ENCODE peak calls at places on chromosomes 16 and 17, in six cellular contexts. D is IMR-90, V is H9, P is H1, J is mesenchymal stem cell, M is trophoblast cell. A is an unnamed sample.

GRCh38 chr16:90011908-90012501 is 7.3 kb downstream of the DBNDD1 start:
- DNase-seq in D (no peak), V (no peak), P (no peak), J (no peak), M (no peak), A (no peak)

GRCh38 chr17:42422958-42423712 is at the start of gene CAVIN1:
- DNase-seq in D (peak), V (peak), P (peak), J (peak), M (peak), A (peak)

GRCh38 chr16:12009462-12009861 is 32.9 kb downstream of the SNX29 start:
- DNase-seq in D (no peak), V (no peak), P (no peak), J (no peak), M (no peak), A (no peak)

GRCh38 chr17:81902023-81902652 is at the start of gene NPB:
- DNase-seq in D (no peak), V (no peak), P (peak), J (peak), M (peak), A (no peak)

GRCh38 chr17:49548506-49549310 is 27.0 kb upstream of the NXPH3 start:
- DNase-seq in D (peak), V (peak), P (peak), J (peak), M (peak), A (no peak)

GRCh38 chr17:2056221-2057129 is 1.6 kb downstream of the HIC1 start:
- DNase-seq in D (peak), V (peak), P (peak), J (peak), M (peak), A (no peak)

GRCh38 chr16:89319883-89320716 is 102.6 kb downstream of the ZNF778 start:
- DNase-seq in D (peak), V (peak), P (no peak), J (peak), M (peak), A (no peak)

GRCh38 chr17:8995711-8996110 is 25.6 kb upstream of the NTN1 start:
- DNase-seq in D (no peak), V (peak), P (no peak), J (no peak), M (peak), A (no peak)

GRCh38 chr16:85514601-85515318 is 98.4 kb upstream of the GSE1 start:
- DNase-seq in D (peak), V (no peak), P (no peak), J (peak), M (peak), A (peak)

GRCh38 chr17:40809721-40810421 is 10.1 kb upstream of the KRT28 start:
- DNase-seq in D (peak), V (no peak), P (no peak), J (no peak), M (no peak), A (no peak)

GRCh38 chr16:23781176-23781575 is 26.4 kb downstream of the CHP2 start:
- DNase-seq in D (no peak), V (no peak), P (no peak), J (no peak), M (no peak), A (no peak)

GRCh38 chr17:81569986-81570514 is 17.9 kb upstream of the FAAP100 start:
- DNase-seq in D (no peak), V (no peak), P (no peak), J (no peak), M (no peak), A (no peak)

GRCh38 chr17:79616801-79617200 is 6.0 kb upstream of the RBFOX3 start:
- DNase-seq in D (no peak), V (peak), P (no peak), J (no peak), M (no peak), A (no peak)

GRCh38 chr16:78385406-78385805 is 286.0 kb downstream of the WWOX start:
- DNase-seq in D (no peak), V (no peak), P (no peak), J (no peak), M (no peak), A (no peak)

GRCh38 chr16:17802566-17802965 is 331.8 kb upstream of the XYLT1 start:
- DNase-seq in D (peak), V (no peak), P (no peak), J (no peak), M (no peak), A (no peak)

GRCh38 chr16:87348616-87349157 is 31.5 kb upstream of the C16orf95 start:
- DNase-seq in D (no peak), V (no peak), P (no peak), J (no peak), M (no peak), A (no peak)

GRCh38 chr17:72336026-72336803 is 215.4 kb downstream of the SOX9 start:
- DNase-seq in D (no peak), V (peak), P (peak), J (peak), M (no peak), A (peak)

GRCh38 chr17:72336804-72337070 is 215.9 kb downstream of the SOX9 start:
- DNase-seq in D (no peak), V (no peak), P (no peak), J (no peak), M (no peak), A (no peak)

GRCh38 chr17:72340836-72341235 is 220.0 kb downstream of the SOX9 start:
- DNase-seq in D (no peak), V (no peak), P (no peak), J (no peak), M (no peak), A (no peak)

GRCh38 chr17:72338304-72338703 is 217.5 kb downstream of the SOX9 start:
- DNase-seq in D (no peak), V (no peak), P (no peak), J (peak), M (no peak), A (no peak)

DNA sequence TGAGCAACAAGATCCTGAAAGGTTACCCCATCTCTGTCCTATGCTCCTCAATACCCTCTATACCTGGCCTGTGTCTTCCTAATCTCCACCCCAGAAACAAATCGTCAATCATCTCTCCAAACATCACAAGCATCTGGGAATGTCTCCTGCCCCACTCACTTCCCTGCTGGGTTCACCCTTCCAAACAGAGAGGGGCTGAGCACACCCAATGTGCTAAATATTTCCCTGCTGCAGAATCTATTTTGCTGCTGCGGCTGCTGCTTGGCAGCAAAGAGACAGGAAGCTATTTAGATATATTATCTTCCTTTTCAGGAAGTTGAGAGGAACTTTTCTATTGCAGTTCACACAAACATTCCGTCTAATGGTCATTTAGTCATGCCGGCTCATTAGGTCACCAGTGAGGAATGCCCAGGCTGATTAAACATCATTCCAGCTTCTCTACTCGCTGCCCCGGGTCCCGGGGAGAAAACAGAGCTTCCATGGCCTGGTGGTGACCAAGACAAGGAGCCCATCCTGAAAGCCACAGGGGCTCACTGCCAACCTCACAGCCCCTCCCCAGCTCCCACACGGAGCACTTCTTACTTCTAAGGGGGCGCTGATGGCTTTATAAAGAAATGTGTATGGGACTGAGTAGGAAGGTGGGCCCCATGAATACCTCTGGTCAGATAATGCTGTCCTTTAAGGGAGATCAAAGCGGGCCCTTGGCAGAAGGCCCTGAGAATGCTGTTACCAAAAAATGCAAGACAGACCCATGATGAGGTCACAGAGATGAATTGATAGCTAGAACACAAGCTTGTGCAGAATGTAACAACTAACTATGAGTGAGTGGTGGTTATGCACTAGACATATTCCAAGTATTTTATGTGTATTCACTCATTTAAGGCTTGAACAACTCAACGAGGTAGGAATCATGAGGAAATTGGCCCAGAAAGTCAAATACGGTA is 218.3 kb downstream of the SOX9 start:
- DNase-seq in D (peak), V (no peak), P (no peak), J (peak), M (peak), A (no peak)
- H2AFZ ChIP-seq in D (peak), V (no peak), P (no peak), J (no peak), M (no peak), A (no peak)

DNA sequence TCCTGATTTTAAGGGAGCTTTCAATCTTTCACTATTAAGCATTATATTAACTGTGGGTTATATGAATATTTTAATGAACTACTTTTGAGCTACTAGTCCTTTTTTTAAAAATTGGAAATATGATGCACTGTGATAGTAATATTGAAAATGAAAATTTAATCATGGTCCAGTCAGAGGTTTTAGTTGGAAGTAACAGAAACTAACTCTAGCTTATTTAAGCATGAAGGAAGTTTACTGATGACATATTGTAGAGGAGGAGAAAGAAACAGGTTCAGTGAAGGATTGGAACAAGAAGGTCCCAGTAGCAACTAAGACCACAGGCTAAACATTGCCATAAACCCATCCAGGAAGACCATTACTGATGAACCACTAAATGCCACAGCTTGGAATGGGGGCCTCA is 20.9 kb upstream of the TMIGD1 start:
- DNase-seq in D (no peak), V (no peak), P (no peak), J (no peak), M (no peak), A (no peak)
- H4K91ac ChIP-seq in D (no peak), V (no peak), P (no peak), J (no peak), M (no peak), A (no peak)

GRCh38 chr17:7237761-7238417 is 1.4 kb downstream of the PHF23 start:
- DNase-seq in D (peak), V (peak), P (peak), J (peak), M (peak), A (peak)

GRCh38 chr17:7240375-7240774 is 1.1 kb upstream of the PHF23 start:
- DNase-seq in D (no peak), V (no peak), P (no peak), J (no peak), M (no peak), A (no peak)

GRCh38 chr17:7238418-7239090 is 703 bp downstream of the PHF23 start:
- DNase-seq in D (no peak), V (peak), P (no peak), J (no peak), M (no peak), A (no peak)

GRCh38 chr17:7241047-7241733 is 1.1 kb downstream of the GABARAP start:
- DNase-seq in D (no peak), V (no peak), P (no peak), J (no peak), M (no peak), A (no peak)

GRCh38 chr17:7239091-7240027 is at the start of gene PHF23:
- DNase-seq in D (peak), V (peak), P (peak), J (peak), M (peak), A (peak)
- H2BK120ac ChIP-seq in D (peak), V (no peak), P (no peak), J (peak), M (peak), A (peak)

GRCh38 chr16:52773026-52773425 is 226.1 kb upstream of the TOX3 start:
- DNase-seq in D (no peak), V (no peak), P (no peak), J (no peak), M (no peak), A (no peak)
- H2AFZ ChIP-seq in D (no peak), V (no peak), P (no peak), J (no peak), M (no peak), A (no peak)

DNA sequence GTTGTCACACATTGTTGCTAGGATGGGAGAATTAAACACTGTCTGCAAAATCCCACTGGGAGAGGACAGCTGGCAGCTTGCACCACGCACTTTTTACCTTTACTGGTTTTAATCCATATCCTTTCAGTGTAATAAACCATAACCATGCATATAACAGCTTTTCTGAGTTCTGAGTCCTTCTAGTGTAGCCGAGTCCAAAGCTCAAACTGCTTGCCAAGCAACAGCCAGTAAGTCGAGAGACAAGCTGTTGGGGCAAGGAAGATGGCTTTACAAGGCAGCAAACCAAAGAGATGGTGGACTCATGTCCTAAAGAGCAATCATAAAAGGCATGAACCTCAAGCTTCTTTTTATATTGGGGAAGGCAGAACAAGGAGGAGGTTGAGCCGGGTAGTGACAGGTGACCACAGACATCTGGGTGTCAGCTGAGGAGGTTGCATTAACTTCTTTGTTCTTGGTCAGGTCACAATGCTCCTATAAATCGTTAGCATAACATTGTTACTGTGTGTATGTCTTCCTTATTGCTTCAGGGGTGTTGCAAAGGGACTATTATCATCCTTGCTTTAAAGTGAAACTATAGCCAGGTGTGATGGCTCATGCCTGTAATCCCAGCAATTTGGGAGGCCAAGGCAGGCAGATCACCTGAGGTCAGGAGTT is 7.3 kb upstream of the CD300H start:
- DNase-seq in D (no peak), V (no peak), P (no peak), J (no peak), M (no peak), A (no peak)
- H4K91ac ChIP-seq in D (no peak), V (no peak), P (no peak), J (no peak), M (no peak), A (no peak)

DNA sequence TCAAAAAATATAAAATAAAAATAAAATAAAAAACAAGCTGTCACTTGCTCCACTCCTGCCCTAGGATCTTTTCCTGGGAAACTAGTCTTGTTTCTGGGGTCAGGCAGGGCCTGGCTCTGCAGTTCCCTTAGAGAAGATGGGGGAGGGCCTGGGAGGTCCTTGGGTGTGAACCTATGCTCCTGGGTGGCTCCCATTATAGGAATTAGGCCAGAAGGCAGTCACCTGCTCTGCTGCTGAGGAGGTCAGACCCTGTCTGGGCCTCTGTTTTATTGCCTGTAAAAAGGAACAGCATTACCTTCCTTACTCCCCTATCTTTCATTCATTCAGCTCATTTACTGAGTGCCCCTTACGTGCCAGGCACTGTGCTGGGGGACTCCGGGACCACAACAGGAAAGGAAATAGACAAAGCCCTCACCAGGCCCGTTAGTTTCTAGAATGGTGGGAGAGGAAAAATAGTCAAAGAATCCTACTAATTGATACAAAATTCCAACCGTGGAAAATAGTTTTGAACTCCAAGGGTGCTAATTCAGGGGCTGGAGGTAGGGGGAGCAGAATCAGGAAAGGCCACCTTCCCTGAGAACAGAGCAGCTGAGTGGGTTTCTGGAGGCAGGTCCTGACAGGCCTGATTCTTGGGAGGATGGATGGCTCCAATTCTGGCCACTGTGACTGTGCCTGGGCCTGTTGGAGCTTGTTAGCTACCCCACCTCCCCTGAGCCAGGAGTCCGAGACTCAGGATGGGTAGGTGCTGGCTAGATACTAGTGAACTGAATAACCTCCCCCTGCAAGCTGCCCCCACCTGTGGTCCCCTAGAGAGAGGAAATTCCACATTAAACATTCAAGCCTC is 1.3 kb upstream of the SLC46A1 start:
- DNase-seq in D (no peak), V (peak), P (peak), J (no peak), M (no peak), A (no peak)
- H2BK120ac ChIP-seq in D (no peak), V (no peak), P (peak), J (no peak), M (no peak), A (peak)

A was measured in neuronal stem cell.